ENCODE peak calls at places on chromosomes 2 and 18, in four cellular contexts. R, E, Q and A are unnamed samples.

GRCh38 chr2:224576098-224576715 is 9.0 kb downstream of the CUL3 start:
- DNase-seq in E (no peak), Q (no peak), R (no peak), A (no peak)

GRCh38 chr2:212777020-212777491 is 238.5 kb upstream of the ERBB4 start:
- DNase-seq in Q (no peak), E (no peak), R (peak), A (no peak)

GRCh38 chr2:109428281-109428680 is 185.5 kb downstream of the SEPTIN10 start:
- DNase-seq in R (no peak), E (no peak), Q (no peak), A (no peak)

GRCh38 chr2:230871361-230872150 is 6.8 kb downstream of the ITM2C start:
- DNase-seq in E (no peak), Q (no peak), R (no peak), A (no peak)

GRCh38 chr18:51361130-51361860 is 163.8 kb upstream of the MEX3C start:
- DNase-seq in R (no peak), Q (no peak), E (no peak), A (no peak)

GRCh38 chr18:40570615-40571014 is 1384.4 kb upstream of the PIK3C3 start:
- DNase-seq in Q (no peak), R (no peak), E (no peak), A (no peak)

GRCh38 chr2:151085101-151085640 is 176.5 kb downstream of the RBM43 start:
- DNase-seq in R (peak), Q (no peak), E (no peak), A (no peak)

GRCh38 chr2:232927793-232928563 is 57.9 kb downstream of the SNORC start:
- DNase-seq in Q (peak), E (no peak), R (no peak), A (no peak)

GRCh38 chr2:147374410-147374811 is 470.4 kb upstream of the ACVR2A start:
- DNase-seq in R (no peak), Q (no peak), E (no peak), A (no peak)

GRCh38 chr2:144097440-144098225 is 422.3 kb downstream of the ZEB2 start:
- DNase-seq in E (no peak), R (no peak), Q (no peak), A (no peak)

GRCh38 chr2:40213071-40213470 is 238.8 kb downstream of the SLC8A1 start:
- DNase-seq in Q (no peak), R (peak), E (no peak), A (no peak)

GRCh38 chr2:54459037-54459441 is 2.9 kb downstream of the SPTBN1 start:
- DNase-seq in Q (no peak), E (no peak), R (peak), A (no peak)

GRCh38 chr2:157473585-157473984 is 29.7 kb upstream of the CYTIP start:
- DNase-seq in Q (no peak), R (no peak), E (no peak), A (no peak)

GRCh38 chr2:176891105-176891504 is 321.5 kb upstream of the HNRNPA3 start:
- DNase-seq in E (no peak), Q (no peak), R (no peak), A (no peak)
- H3K4me3 ChIP-seq in E (no peak), Q (no peak), R (no peak), A (no peak)

GRCh38 chr2:241865957-241866858 is 3.3 kb upstream of the RTP5 start:
- DNase-seq in Q (no peak), R (peak), E (no peak), A (no peak)
- TF ChIP-seq CTCF in Q (no peak), R (no peak), E (no peak), A (no peak)

DNA sequence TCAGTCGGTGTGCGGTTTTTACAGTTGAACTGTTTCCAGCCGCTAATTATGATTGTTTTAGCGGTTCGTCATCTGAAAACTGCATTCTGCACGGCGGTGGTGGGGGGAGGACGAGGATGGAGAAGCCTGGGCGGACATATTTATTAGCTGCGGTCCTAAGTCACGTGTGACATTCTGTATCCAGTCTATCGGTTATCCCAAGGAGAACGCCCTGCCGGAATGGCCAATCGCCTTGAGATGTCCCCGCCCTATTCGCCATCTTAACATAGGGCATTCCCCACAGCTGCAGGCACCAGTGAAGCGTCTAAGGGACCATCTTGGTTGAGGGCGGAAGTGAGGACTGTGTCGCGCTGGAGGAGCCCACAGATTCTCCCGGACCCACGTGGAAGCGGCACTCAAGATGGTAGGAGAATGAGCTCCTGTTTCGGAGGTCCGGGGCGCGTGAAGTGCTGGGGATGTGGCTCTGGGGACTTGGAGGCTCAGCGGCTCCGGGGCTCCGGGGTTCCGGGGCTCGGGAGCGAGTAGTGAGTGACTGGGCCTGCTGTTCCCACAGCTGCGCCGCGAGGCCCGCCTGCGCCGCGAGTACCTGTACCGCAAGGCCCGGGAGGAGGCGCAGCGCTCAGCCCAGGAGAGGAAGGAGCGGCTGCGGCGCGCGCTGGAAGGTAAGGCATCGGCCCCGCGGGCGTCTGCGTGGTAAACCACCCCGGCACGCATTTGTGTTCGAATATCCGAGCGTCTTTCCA is at the start of gene IMP4:
- DNase-seq in E (peak), Q (peak), R (peak), A (peak)
- TF ChIP-seq POLR2A in E (peak), Q (peak), R (peak), A (no peak)

DNA sequence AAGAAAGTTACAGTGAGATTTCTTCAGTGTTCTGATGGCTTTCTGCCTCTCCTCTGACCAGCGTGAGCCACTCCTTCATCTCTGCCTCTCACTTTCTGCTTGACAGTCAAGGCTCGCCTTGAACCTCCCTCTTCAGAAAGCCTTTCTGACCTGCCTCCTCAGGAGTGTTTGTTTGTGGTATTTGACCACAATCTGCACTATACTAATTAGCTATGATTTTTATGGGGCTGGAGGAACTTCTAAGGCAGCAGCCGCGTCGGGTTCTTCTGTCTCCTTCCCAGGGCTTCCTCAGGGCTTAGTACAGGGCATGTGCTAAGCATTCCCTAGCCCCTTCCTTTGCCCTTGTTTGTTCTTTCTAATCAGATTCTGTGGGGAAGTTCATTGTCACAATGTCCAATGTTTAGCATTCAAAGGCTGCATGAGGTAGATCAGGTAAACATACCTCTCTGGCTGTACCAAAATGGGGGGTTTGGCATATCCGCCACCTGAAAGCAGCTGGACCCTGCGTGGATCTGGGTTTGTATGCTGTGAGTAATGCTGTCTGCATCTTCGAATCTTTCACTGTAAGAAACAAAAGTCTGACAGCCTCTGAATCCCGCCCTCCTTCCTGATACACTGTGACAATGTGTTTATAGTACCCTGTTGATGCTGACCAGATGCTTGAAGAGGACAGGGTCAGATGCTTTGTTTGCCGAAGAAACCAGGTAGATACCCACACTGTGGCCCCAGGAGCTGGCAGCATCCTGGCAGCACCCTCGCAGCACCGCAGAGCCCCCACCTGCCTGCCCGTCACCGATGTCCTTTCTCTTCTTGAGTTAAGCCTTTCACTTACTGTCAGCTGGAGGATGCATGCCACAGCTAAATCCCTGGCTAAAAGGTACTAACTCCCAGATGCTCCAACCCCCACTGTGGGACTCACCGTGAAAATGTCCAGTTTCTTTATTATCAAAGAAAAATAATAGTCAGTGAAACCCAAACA is 260.8 kb upstream of the HDAC4 start:
- DNase-seq in E (no peak), Q (no peak), R (no peak), A (no peak)
- H3K4me3 ChIP-seq in E (no peak), Q (no peak), R (no peak), A (no peak)